ENCODE peak calls at places on chromosomes 7 and 10, in four cellular contexts. One of them, this sample, is unnamed.

GRCh38 chr10:33473688-33474087 is 139.2 kb upstream of the NRP1 start:
- DNase-seq in MV-4-11: no peak
- DNase-seq in activated CD4-positive, CD25-positive, alpha-beta regulatory T cell treated with anti-CD3 and anti-CD28 coated beads, Interleukin-2, amount 50 U/mL, for 72 hours: no peak
- DNase-seq in kidney tubule cell: no peak
- DNase-seq in this sample: no peak

GRCh38 chr7:112649560-112649959 is 140.6 kb downstream of the TMEM168 start:
- DNase-seq in MV-4-11: no peak
- DNase-seq in activated CD4-positive, CD25-positive, alpha-beta regulatory T cell treated with anti-CD3 and anti-CD28 coated beads, Interleukin-2, amount 50 U/mL, for 72 hours: no peak
- DNase-seq in kidney tubule cell: peak
- DNase-seq in this sample: no peak

GRCh38 chr10:16470747-16471146 is 33.9 kb downstream of the PTER start:
- DNase-seq in MV-4-11: no peak
- DNase-seq in activated CD4-positive, CD25-positive, alpha-beta regulatory T cell treated with anti-CD3 and anti-CD28 coated beads, Interleukin-2, amount 50 U/mL, for 72 hours: no peak
- DNase-seq in kidney tubule cell: no peak
- DNase-seq in this sample: no peak

GRCh38 chr7:6443372-6443941 is 4.3 kb downstream of the DAGLB start:
- DNase-seq in MV-4-11: no peak
- DNase-seq in activated CD4-positive, CD25-positive, alpha-beta regulatory T cell treated with anti-CD3 and anti-CD28 coated beads, Interleukin-2, amount 50 U/mL, for 72 hours: no peak
- DNase-seq in kidney tubule cell: peak
- DNase-seq in this sample: peak

GRCh38 chr10:80500572-80501380 is 36.9 kb upstream of the SH2D4B start:
- DNase-seq in MV-4-11: no peak
- DNase-seq in activated CD4-positive, CD25-positive, alpha-beta regulatory T cell treated with anti-CD3 and anti-CD28 coated beads, Interleukin-2, amount 50 U/mL, for 72 hours: no peak
- DNase-seq in kidney tubule cell: peak
- DNase-seq in this sample: peak

GRCh38 chr7:96921231-96921630 is 84.1 kb upstream of the DLX6 start:
- DNase-seq in MV-4-11: no peak
- DNase-seq in activated CD4-positive, CD25-positive, alpha-beta regulatory T cell treated with anti-CD3 and anti-CD28 coated beads, Interleukin-2, amount 50 U/mL, for 72 hours: no peak
- DNase-seq in kidney tubule cell: no peak
- DNase-seq in this sample: no peak

GRCh38 chr7:7843972-7844371 is 124.6 kb upstream of the GLCCI1 start:
- DNase-seq in MV-4-11: no peak
- DNase-seq in activated CD4-positive, CD25-positive, alpha-beta regulatory T cell treated with anti-CD3 and anti-CD28 coated beads, Interleukin-2, amount 50 U/mL, for 72 hours: no peak
- DNase-seq in kidney tubule cell: no peak
- DNase-seq in this sample: no peak

GRCh38 chr10:23081156-23081833 is 14.1 kb upstream of the MSRB2 start:
- DNase-seq in MV-4-11: no peak
- DNase-seq in activated CD4-positive, CD25-positive, alpha-beta regulatory T cell treated with anti-CD3 and anti-CD28 coated beads, Interleukin-2, amount 50 U/mL, for 72 hours: no peak
- DNase-seq in kidney tubule cell: no peak
- DNase-seq in this sample: no peak

GRCh38 chr10:8487346-8487745 is 432.9 kb downstream of the GATA3 start:
- DNase-seq in MV-4-11: no peak
- DNase-seq in activated CD4-positive, CD25-positive, alpha-beta regulatory T cell treated with anti-CD3 and anti-CD28 coated beads, Interleukin-2, amount 50 U/mL, for 72 hours: no peak
- DNase-seq in kidney tubule cell: no peak
- DNase-seq in this sample: no peak